ENCODE peak calls at places on chromosomes 12 and 14, in nine cellular contexts. One of them, this sample, is unnamed.

GRCh38 chr14:100806386-100806785 is 19.5 kb upstream of the MEG3 start:
- DNase-seq in tibial artery: no peak
- DNase-seq in transverse colon: no peak
- DNase-seq in psoas muscle: no peak
- DNase-seq in WERI-Rb-1: no peak
- DNase-seq in spleen: no peak
- DNase-seq in uterus: no peak
- DNase-seq in endothelial cell: no peak
- DNase-seq in testis: no peak
- DNase-seq in this sample: no peak

GRCh38 chr12:118166946-118167345 is 31.0 kb downstream of the PEBP1 start:
- DNase-seq in psoas muscle: no peak
- DNase-seq in WERI-Rb-1: no peak
- DNase-seq in endothelial cell: no peak
- DNase-seq in tibial artery: no peak
- DNase-seq in testis: no peak
- DNase-seq in uterus: no peak
- DNase-seq in spleen: no peak
- DNase-seq in transverse colon: no peak
- DNase-seq in this sample: no peak

GRCh38 chr14:75577090-75577489 is 1.3 kb upstream of the FLVCR2 start:
- DNase-seq in WERI-Rb-1: no peak
- DNase-seq in tibial artery: no peak
- DNase-seq in testis: no peak
- DNase-seq in psoas muscle: no peak
- DNase-seq in transverse colon: no peak
- DNase-seq in spleen: no peak
- DNase-seq in endothelial cell: no peak
- DNase-seq in uterus: no peak
- DNase-seq in this sample: no peak

GRCh38 chr12:78674311-78675085 is 190.1 kb upstream of the SYT1 start:
- DNase-seq in testis: no peak
- DNase-seq in tibial artery: no peak
- DNase-seq in endothelial cell: no peak
- DNase-seq in psoas muscle: no peak
- DNase-seq in WERI-Rb-1: no peak
- DNase-seq in transverse colon: no peak
- DNase-seq in spleen: no peak
- DNase-seq in uterus: no peak
- DNase-seq in this sample: no peak

GRCh38 chr14:94367347-94367746 is 21.1 kb downstream of the SERPINA1 start:
- DNase-seq in spleen: no peak
- DNase-seq in testis: no peak
- DNase-seq in transverse colon: no peak
- DNase-seq in psoas muscle: no peak
- DNase-seq in WERI-Rb-1: no peak
- DNase-seq in tibial artery: peak; percentile 43
- DNase-seq in endothelial cell: no peak
- DNase-seq in uterus: no peak
- DNase-seq in this sample: no peak

GRCh38 chr12:3833670-3834310 is 39.4 kb downstream of the PARP11 start:
- DNase-seq in psoas muscle: no peak
- DNase-seq in tibial artery: no peak
- DNase-seq in transverse colon: no peak
- DNase-seq in uterus: no peak
- DNase-seq in spleen: no peak
- DNase-seq in WERI-Rb-1: no peak
- DNase-seq in testis: no peak
- DNase-seq in endothelial cell: no peak
- DNase-seq in this sample: no peak

GRCh38 chr12:65492997-65493892 is 214.8 kb downstream of the MSRB3 start:
- DNase-seq in transverse colon: no peak
- DNase-seq in WERI-Rb-1: no peak
- DNase-seq in tibial artery: no peak
- DNase-seq in spleen: no peak
- DNase-seq in uterus: no peak
- DNase-seq in psoas muscle: no peak
- DNase-seq in testis: no peak
- DNase-seq in endothelial cell: no peak
- DNase-seq in this sample: no peak

GRCh38 chr14:76964695-76965094 is 63.8 kb downstream of the IRF2BPL start:
- DNase-seq in transverse colon: no peak
- DNase-seq in psoas muscle: no peak
- DNase-seq in uterus: no peak
- DNase-seq in testis: no peak
- DNase-seq in tibial artery: no peak
- DNase-seq in spleen: no peak
- DNase-seq in WERI-Rb-1: no peak
- DNase-seq in endothelial cell: no peak
- DNase-seq in this sample: no peak

GRCh38 chr12:121600702-121601336 is 20.0 kb upstream of the KDM2B start:
- DNase-seq in tibial artery: no peak
- DNase-seq in spleen: no peak
- DNase-seq in uterus: no peak
- DNase-seq in WERI-Rb-1: no peak
- DNase-seq in testis: no peak
- DNase-seq in psoas muscle: no peak
- DNase-seq in transverse colon: peak; percentile 56
- DNase-seq in endothelial cell: no peak
- DNase-seq in this sample: no peak

GRCh38 chr12:67388331-67389163 is 119.4 kb downstream of the CAND1 start:
- DNase-seq in testis: no peak
- DNase-seq in spleen: no peak
- DNase-seq in tibial artery: no peak
- DNase-seq in psoas muscle: no peak
- DNase-seq in endothelial cell: peak; percentile 16
- DNase-seq in uterus: no peak
- DNase-seq in WERI-Rb-1: peak; percentile 19
- DNase-seq in transverse colon: no peak
- DNase-seq in this sample: peak; percentile 25

DNA sequence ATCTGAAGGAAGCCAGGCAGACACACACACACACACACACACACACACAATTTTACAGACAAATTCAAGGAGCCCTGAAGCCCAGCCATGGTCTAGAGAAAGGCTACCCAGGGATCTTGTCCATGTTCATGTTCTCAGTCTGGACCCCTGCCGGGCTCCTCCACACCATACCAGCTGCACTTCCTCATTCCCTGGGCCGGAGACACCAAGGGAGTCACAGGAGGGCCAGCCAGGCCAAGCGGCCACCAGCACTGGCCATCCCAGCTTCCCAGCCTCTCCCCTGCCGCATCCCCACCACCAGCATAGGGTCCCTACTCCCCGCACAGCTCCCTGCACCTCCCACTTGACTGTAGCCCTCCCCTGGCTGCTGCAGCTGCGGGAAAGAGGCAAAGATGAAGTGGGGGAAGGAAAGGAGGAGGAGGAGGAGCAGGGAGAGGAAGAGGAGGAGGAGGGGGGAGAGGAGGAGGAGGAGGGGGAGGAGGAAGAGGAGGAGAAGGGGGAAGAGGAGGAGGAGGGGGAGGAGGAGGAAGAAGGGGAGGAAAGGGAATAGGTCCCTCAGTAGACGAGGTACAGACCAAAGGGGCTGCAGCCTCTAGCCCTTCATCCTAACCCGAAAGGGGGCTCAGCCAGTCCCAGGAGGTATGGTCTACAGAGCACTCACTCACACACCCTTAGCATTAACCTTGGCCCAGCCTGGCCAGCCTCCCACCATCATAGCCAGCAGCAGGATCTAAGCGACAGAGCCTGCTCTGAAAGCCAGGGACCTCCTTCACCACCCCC is 293.2 kb downstream of the DPF3 start:
- DNase-seq in transverse colon: no peak
- DNase-seq in psoas muscle: no peak
- DNase-seq in spleen: no peak
- DNase-seq in testis: no peak
- DNase-seq in endothelial cell: no peak
- DNase-seq in uterus: no peak
- DNase-seq in tibial artery: no peak
- DNase-seq in WERI-Rb-1: no peak
- DNase-seq in this sample: no peak
- TF ChIP-seq CTCF in transverse colon: no peak
- TF ChIP-seq CTCF in psoas muscle: no peak
- TF ChIP-seq CTCF in spleen: no peak
- TF ChIP-seq CTCF in testis: no peak
- TF ChIP-seq CTCF in endothelial cell: no peak
- TF ChIP-seq CTCF in uterus: no peak
- TF ChIP-seq CTCF in tibial artery: no peak
- TF ChIP-seq CTCF in WERI-Rb-1: no peak
- TF ChIP-seq CTCF in this sample: no peak

GRCh38 chr14:52522033-52522432 is 30.3 kb downstream of the TXNDC16 start:
- DNase-seq in psoas muscle: no peak
- DNase-seq in WERI-Rb-1: no peak
- DNase-seq in transverse colon: no peak
- DNase-seq in testis: no peak
- DNase-seq in uterus: no peak
- DNase-seq in spleen: no peak
- DNase-seq in tibial artery: no peak
- DNase-seq in endothelial cell: no peak
- DNase-seq in this sample: no peak

GRCh38 chr14:52531481-52531880 is 20.8 kb downstream of the TXNDC16 start:
- DNase-seq in endothelial cell: no peak
- DNase-seq in WERI-Rb-1: no peak
- DNase-seq in transverse colon: no peak
- DNase-seq in psoas muscle: no peak
- DNase-seq in testis: no peak
- DNase-seq in tibial artery: no peak
- DNase-seq in spleen: no peak
- DNase-seq in uterus: no peak
- DNase-seq in this sample: no peak

GRCh38 chr14:52527052-52527451 is 25.3 kb downstream of the TXNDC16 start:
- DNase-seq in psoas muscle: no peak
- DNase-seq in endothelial cell: no peak
- DNase-seq in transverse colon: no peak
- DNase-seq in testis: no peak
- DNase-seq in tibial artery: no peak
- DNase-seq in uterus: no peak
- DNase-seq in spleen: no peak
- DNase-seq in WERI-Rb-1: no peak
- DNase-seq in this sample: no peak
- TF ChIP-seq CTCF in psoas muscle: no peak
- TF ChIP-seq CTCF in endothelial cell: no peak
- TF ChIP-seq CTCF in transverse colon: no peak
- TF ChIP-seq CTCF in testis: no peak
- TF ChIP-seq CTCF in tibial artery: no peak
- TF ChIP-seq CTCF in uterus: no peak
- TF ChIP-seq CTCF in spleen: no peak
- TF ChIP-seq CTCF in WERI-Rb-1: no peak
- TF ChIP-seq CTCF in this sample: no peak

DNA sequence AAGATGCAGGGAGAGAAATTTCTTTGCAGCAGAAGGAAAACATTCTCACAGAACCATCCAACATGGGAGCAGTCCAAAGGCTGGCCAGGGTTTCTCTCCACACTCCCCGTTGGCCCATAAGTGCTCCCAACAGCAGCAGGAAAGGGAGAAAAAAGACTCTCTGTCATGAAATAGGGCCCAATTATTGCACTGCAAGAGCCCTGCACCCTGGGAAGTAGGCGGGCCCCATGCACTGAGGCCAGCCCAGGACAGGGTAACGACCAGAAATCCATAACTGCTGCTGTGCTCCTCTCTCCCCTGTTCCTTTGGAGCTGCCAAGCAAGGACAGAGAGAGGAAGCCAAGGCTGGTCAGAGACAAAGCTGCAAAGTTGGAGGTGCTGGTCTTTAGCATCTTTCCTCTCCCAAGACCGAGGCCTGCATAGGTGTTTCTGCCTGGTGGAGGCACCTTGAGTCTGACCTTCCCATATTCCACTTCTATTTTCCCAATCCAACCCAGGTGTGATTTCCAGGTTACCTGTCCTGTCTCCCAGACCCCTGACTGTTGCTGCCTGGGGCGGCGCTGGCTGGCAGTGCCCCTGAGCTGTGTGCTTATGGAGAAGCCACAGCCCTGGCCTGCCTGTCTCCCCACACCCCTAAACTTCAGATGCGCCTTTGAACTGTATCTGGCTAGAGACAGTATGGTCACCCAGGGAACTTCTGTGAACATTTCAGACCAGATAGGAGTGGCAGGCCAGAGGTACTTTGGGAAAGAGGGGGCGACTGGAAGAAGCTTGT is 6.8 kb downstream of the GALNT16 start:
- DNase-seq in testis: no peak
- DNase-seq in WERI-Rb-1: no peak
- DNase-seq in spleen: no peak
- DNase-seq in psoas muscle: no peak
- DNase-seq in tibial artery: peak; percentile 37
- DNase-seq in uterus: no peak
- DNase-seq in endothelial cell: no peak
- DNase-seq in transverse colon: no peak
- DNase-seq in this sample: no peak
- TF ChIP-seq CTCF in testis: no peak
- TF ChIP-seq CTCF in WERI-Rb-1: no peak
- TF ChIP-seq CTCF in spleen: no peak
- TF ChIP-seq CTCF in psoas muscle: no peak
- TF ChIP-seq CTCF in tibial artery: no peak
- TF ChIP-seq CTCF in uterus: no peak
- TF ChIP-seq CTCF in endothelial cell: no peak
- TF ChIP-seq CTCF in transverse colon: no peak
- TF ChIP-seq CTCF in this sample: no peak

GRCh38 chr12:79891506-79892162 is 43.3 kb downstream of the PPP1R12A start:
- DNase-seq in tibial artery: no peak
- DNase-seq in spleen: no peak
- DNase-seq in testis: no peak
- DNase-seq in uterus: no peak
- DNase-seq in WERI-Rb-1: no peak
- DNase-seq in transverse colon: no peak
- DNase-seq in endothelial cell: no peak
- DNase-seq in psoas muscle: no peak
- DNase-seq in this sample: no peak

GRCh38 chr12:79900199-79900598 is 34.7 kb downstream of the PPP1R12A start:
- DNase-seq in tibial artery: no peak
- DNase-seq in WERI-Rb-1: no peak
- DNase-seq in spleen: no peak
- DNase-seq in uterus: no peak
- DNase-seq in testis: no peak
- DNase-seq in transverse colon: no peak
- DNase-seq in psoas muscle: no peak
- DNase-seq in endothelial cell: no peak
- DNase-seq in this sample: no peak

GRCh38 chr12:79897617-79898016 is 37.3 kb downstream of the PPP1R12A start:
- DNase-seq in transverse colon: no peak
- DNase-seq in psoas muscle: no peak
- DNase-seq in tibial artery: no peak
- DNase-seq in uterus: no peak
- DNase-seq in endothelial cell: no peak
- DNase-seq in spleen: no peak
- DNase-seq in testis: no peak
- DNase-seq in WERI-Rb-1: no peak
- DNase-seq in this sample: no peak

GRCh38 chr12:79895804-79896203 is 39.1 kb downstream of the PPP1R12A start:
- DNase-seq in tibial artery: no peak
- DNase-seq in uterus: no peak
- DNase-seq in endothelial cell: no peak
- DNase-seq in testis: no peak
- DNase-seq in spleen: no peak
- DNase-seq in transverse colon: no peak
- DNase-seq in WERI-Rb-1: no peak
- DNase-seq in psoas muscle: no peak
- DNase-seq in this sample: no peak

DNA sequence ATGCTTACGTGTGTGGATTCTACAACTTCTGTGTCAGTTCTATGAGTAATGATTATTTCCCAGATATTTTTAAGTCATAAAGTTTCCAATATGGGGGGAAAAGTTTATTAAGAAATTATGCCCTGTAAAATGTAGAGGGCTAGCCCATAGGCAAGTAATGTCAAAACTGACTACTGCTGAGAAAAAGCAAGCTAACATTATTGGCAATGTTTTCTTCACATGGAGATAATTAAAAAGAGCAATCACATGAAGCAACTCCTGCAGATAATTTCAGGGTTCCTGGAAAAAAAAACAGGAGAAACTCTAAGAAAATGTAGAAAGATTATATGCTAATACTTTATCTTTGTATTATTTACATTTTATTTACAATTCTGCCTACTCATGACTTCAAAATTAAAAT is 39.9 kb downstream of the PPP1R12A start:
- DNase-seq in WERI-Rb-1: no peak
- DNase-seq in spleen: no peak
- DNase-seq in endothelial cell: no peak
- DNase-seq in transverse colon: no peak
- DNase-seq in uterus: no peak
- DNase-seq in psoas muscle: no peak
- DNase-seq in testis: no peak
- DNase-seq in tibial artery: no peak
- DNase-seq in this sample: no peak
- TF ChIP-seq CTCF in WERI-Rb-1: no peak
- TF ChIP-seq CTCF in spleen: no peak
- TF ChIP-seq CTCF in endothelial cell: no peak
- TF ChIP-seq CTCF in transverse colon: no peak
- TF ChIP-seq CTCF in uterus: no peak
- TF ChIP-seq CTCF in psoas muscle: no peak
- TF ChIP-seq CTCF in testis: no peak
- TF ChIP-seq CTCF in tibial artery: no peak
- TF ChIP-seq CTCF in this sample: no peak